ENCODE peak calls at places on chromosomes 16 and 17, in five cellular contexts. O is AG04450, W is upper lobe of right lung, D is ovary, C is left ventricle myocardium inferior. E is an unnamed sample.

GRCh38 chr17:40559016-40559853 is 6.0 kb downstream of the CCR7 start:
- DNase-seq in O (no peak), W (peak; percentile 53), D (no peak), C (no peak), E (no peak)

GRCh38 chr16:83899978-83900377 is 1.1 kb downstream of the MLYCD start:
- DNase-seq in O (no peak), W (no peak), D (no peak), C (no peak), E (no peak)

GRCh38 chr17:27993723-27994310 is 48.7 kb upstream of the NLK start:
- DNase-seq in O (no peak), W (no peak), D (no peak), C (no peak), E (no peak)

GRCh38 chr16:51419768-51420167 is 268.7 kb upstream of the SALL1 start:
- DNase-seq in O (no peak), W (no peak), D (no peak), C (no peak), E (no peak)

GRCh38 chr17:44005865-44006580 is 1.6 kb downstream of the NAGS start:
- DNase-seq in O (no peak), W (peak; percentile 85), D (no peak), C (no peak), E (peak; percentile 64)

GRCh38 chr16:1770328-1771071 is 843 bp downstream of the NME3 start:
- DNase-seq in O (no peak), W (peak; percentile 80), D (peak; percentile 87), C (peak; percentile 62), E (peak; percentile 86)

GRCh38 chr17:2054262-2054739 is 602 bp upstream of the HIC1 start:
- DNase-seq in O (no peak), W (no peak), D (peak; percentile 72), C (no peak), E (no peak)

GRCh38 chr16:50293994-50294855 is 27.9 kb downstream of the ADCY7 start:
- DNase-seq in O (no peak), W (peak; percentile 51), D (peak; percentile 16), C (peak; percentile 7), E (no peak)

GRCh38 chr17:1762233-1762905 is 509 bp downstream of the SERPINF1 start:
- DNase-seq in O (peak; percentile 16), W (no peak), D (no peak), C (peak; percentile 61), E (no peak)

GRCh38 chr17:17391575-17392370 is 85.0 kb upstream of the MED9 start:
- DNase-seq in O (no peak), W (no peak), D (no peak), C (no peak), E (no peak)

GRCh38 chr16:30656974-30657865 is 1.0 kb upstream of the FBRS start:
- DNase-seq in O (no peak), W (no peak), D (no peak), C (no peak), E (no peak)

GRCh38 chr16:89319883-89320716 is 102.6 kb downstream of the ZNF778 start:
- DNase-seq in O (no peak), W (no peak), D (peak; percentile 61), C (no peak), E (peak; percentile 75)

GRCh38 chr17:73415782-73416181 is 104.0 kb upstream of the CDC42EP4 start:
- DNase-seq in O (no peak), W (no peak), D (no peak), C (no peak), E (no peak)

GRCh38 chr17:76179496-76180467 is 38.7 kb upstream of the FOXJ1 start:
- DNase-seq in O (no peak), W (no peak), D (no peak), C (no peak), E (peak; percentile 53)

GRCh38 chr17:35214631-35215273 is 20.6 kb upstream of the SLC35G3 start:
- DNase-seq in O (no peak), W (no peak), D (no peak), C (no peak), E (peak; percentile 17)

GRCh38 chr17:44192750-44193149 is 6.0 kb downstream of the TMUB2 start:
- DNase-seq in O (no peak), W (no peak), D (no peak), C (no peak), E (no peak)

GRCh38 chr16:82583415-82583814 is 43.4 kb upstream of the CDH13 start:
- DNase-seq in O (no peak), W (no peak), D (no peak), C (no peak), E (no peak)

GRCh38 chr16:50068550-50068949 is 2.8 kb downstream of the HEATR3 start:
- DNase-seq in O (peak; percentile 45), W (no peak), D (no peak), C (no peak), E (no peak)

GRCh38 chr17:19238167-19238505 is 970 bp downstream of the EPN2 start:
- DNase-seq in O (no peak), W (peak; percentile 78), D (peak; percentile 52), C (peak; percentile 33), E (peak; percentile 52)

GRCh38 chr16:15507299-15507958 is 73.0 kb downstream of the BMERB1 start:
- DNase-seq in O (no peak), W (no peak), D (no peak), C (no peak), E (no peak)

GRCh38 chr16:52553322-52553721 is 6.4 kb upstream of the TOX3 start:
- DNase-seq in O (no peak), W (no peak), D (no peak), C (no peak), E (no peak)

GRCh38 chr16:64627781-64628180 is 494.1 kb downstream of the CDH11 start:
- DNase-seq in O (no peak), W (peak; percentile 40), D (no peak), C (peak; percentile 65), E (no peak)

GRCh38 chr16:87550510-87550961 is 51.8 kb upstream of the JPH3 start:
- DNase-seq in O (no peak), W (peak; percentile 75), D (peak; percentile 51), C (peak; percentile 46), E (peak; percentile 82)

GRCh38 chr17:7889166-7889584 is 586 bp downstream of the CHD3 start:
- DNase-seq in O (peak; percentile 67), W (peak; percentile 99), D (peak; percentile 97), C (peak; percentile 97), E (no peak)

GRCh38 chr16:65178151-65178550 is 56.3 kb upstream of the CDH11 start:
- DNase-seq in O (no peak), W (no peak), D (no peak), C (no peak), E (no peak)

GRCh38 chr16:8023326-8023725 is 567.0 kb downstream of the TMEM114 start:
- DNase-seq in O (no peak), W (no peak), D (no peak), C (no peak), E (no peak)

GRCh38 chr17:56653877-56654276 is 60.4 kb downstream of the NOG start:
- DNase-seq in O (no peak), W (no peak), D (no peak), C (no peak), E (peak; percentile 74)

GRCh38 chr17:56325561-56325960 is 172.3 kb downstream of the ANKFN1 start:
- DNase-seq in O (no peak), W (no peak), D (no peak), C (no peak), E (no peak)

GRCh38 chr17:44360826-44361225 is 2.8 kb downstream of the FAM171A2 start:
- DNase-seq in O (peak; percentile 32), W (no peak), D (peak; percentile 86), C (no peak), E (no peak)

GRCh38 chr17:45293413-45294211 is 23.2 kb downstream of the MAP3K14 start:
- DNase-seq in O (peak; percentile 65), W (peak; percentile 83), D (peak; percentile 79), C (peak; percentile 80), E (no peak)

GRCh38 chr16:72066747-72067146 is 3.7 kb downstream of the HPR start:
- DNase-seq in O (peak; percentile 16), W (no peak), D (no peak), C (no peak), E (peak; percentile 32)

GRCh38 chr17:6429266-6429665 is 5.7 kb downstream of the AIPL1 start:
- DNase-seq in O (no peak), W (no peak), D (no peak), C (no peak), E (no peak)

GRCh38 chr17:27457731-27458523 is 1.7 kb downstream of the KSR1 start:
- DNase-seq in O (no peak), W (no peak), D (no peak), C (no peak), E (peak; percentile 63)

GRCh38 chr17:57289613-57290012 is 33.3 kb downstream of the MSI2 start:
- DNase-seq in O (no peak), W (no peak), D (no peak), C (no peak), E (no peak)

GRCh38 chr16:10016761-10017160 is 165.5 kb downstream of the GRIN2A start:
- DNase-seq in O (no peak), W (no peak), D (no peak), C (no peak), E (no peak)

GRCh38 chr16:10827691-10828341 is 9.2 kb upstream of the TVP23A start:
- DNase-seq in O (peak; percentile 42), W (peak; percentile 81), D (peak; percentile 80), C (peak; percentile 86), E (no peak)

GRCh38 chr17:37056622-37057021 is 107.9 kb downstream of the AATF start:
- DNase-seq in O (no peak), W (no peak), D (no peak), C (no peak), E (no peak)
- TF ChIP-seq CTCF in O (no peak), W (no peak), D (no peak), C (no peak), E (no peak)

GRCh38 chr17:29867643-29868181 is 62.3 kb downstream of the SSH2 start:
- DNase-seq in O (no peak), W (no peak), D (no peak), C (no peak), E (no peak)
- TF ChIP-seq CTCF in O (peak; percentile 22), W (peak; percentile 21), D (no peak), C (peak; percentile 29), E (no peak)

GRCh38 chr16:67173808-67174705 is 3.7 kb downstream of the NOL3 start:
- DNase-seq in O (peak; percentile 34), W (peak; percentile 95), D (peak; percentile 76), C (peak; percentile 88), E (peak; percentile 80)
- TF ChIP-seq CTCF in O (peak; percentile 25), W (peak; percentile 37), D (no peak), C (peak; percentile 38), E (no peak)

DNA sequence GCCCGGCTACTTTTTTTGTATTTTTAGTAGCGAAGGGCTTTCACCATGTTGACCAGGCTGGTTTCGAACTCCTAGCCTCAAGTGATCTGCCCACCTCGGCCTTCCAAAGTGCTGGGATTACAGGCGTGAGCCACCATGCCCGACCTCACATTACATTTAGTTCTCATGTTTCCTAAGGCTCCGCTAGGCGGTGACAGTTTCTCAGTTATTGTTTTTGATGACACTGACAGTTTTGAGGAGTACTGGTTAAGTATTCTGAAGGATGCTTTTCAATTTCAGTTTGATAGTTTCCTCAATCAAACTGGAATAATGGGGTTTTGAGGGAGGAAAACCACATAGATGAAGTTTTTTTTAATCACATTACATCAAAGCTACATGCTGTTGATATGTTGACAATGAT is 1028.5 kb downstream of the CDH8 start:
- DNase-seq in O (no peak), W (no peak), D (no peak), C (no peak), E (no peak)
- TF ChIP-seq CTCF in O (no peak), W (no peak), D (no peak), C (no peak), E (no peak)